ENCODE peak calls at places on chromosomes 6 and 20, in ten cellular contexts. Q, T, X, R, P, Y, O, D, J and F are unnamed samples.

GRCh38 chr6:144362042-144363018 is 77.2 kb downstream of the UTRN start:
- DNase-seq in J (no peak), D (peak), T (peak), Q (no peak), P (no peak), X (no peak), O (no peak), R (no peak), Y (no peak), F (no peak)

GRCh38 chr6:41464481-41464880 is 81.7 kb upstream of the FOXP4 start:
- DNase-seq in J (no peak), T (no peak), R (no peak), Q (no peak), X (no peak), Y (no peak), O (no peak), D (no peak), P (no peak), F (no peak)

GRCh38 chr6:37882724-37883413 is 63.3 kb downstream of the ZFAND3 start:
- DNase-seq in Q (no peak), P (no peak), X (peak), R (peak), J (no peak), Y (peak), O (no peak), D (peak), T (no peak), F (no peak)

GRCh38 chr6:83183082-83183828 is 9.8 kb downstream of the PGM3 start:
- DNase-seq in D (no peak), J (no peak), Q (no peak), X (no peak), T (no peak), O (no peak), Y (peak), P (no peak), R (peak), F (no peak)

GRCh38 chr20:50348118-50348517 is 157.5 kb downstream of the CEBPB start:
- DNase-seq in R (no peak), T (peak), Q (no peak), X (no peak), O (no peak), Y (no peak), D (no peak), J (no peak), P (no peak), F (no peak)

GRCh38 chr6:14516947-14517346 is 399.4 kb downstream of the CD83 start:
- DNase-seq in R (no peak), P (no peak), J (no peak), D (no peak), Y (no peak), X (no peak), O (no peak), Q (no peak), T (no peak), F (no peak)

GRCh38 chr6:63553208-63553607 is 19.1 kb upstream of the LOC128125822 start:
- DNase-seq in X (no peak), R (no peak), J (no peak), Q (no peak), D (no peak), T (no peak), O (peak), Y (no peak), P (no peak), F (no peak)

GRCh38 chr6:24780206-24780605 is 5.5 kb downstream of the GMNN start:
- DNase-seq in J (no peak), T (no peak), O (no peak), X (no peak), P (no peak), R (no peak), Y (no peak), Q (no peak), D (no peak), F (no peak)

GRCh38 chr20:10800288-10800687 is 126.5 kb upstream of the JAG1 start:
- DNase-seq in P (no peak), Y (no peak), O (no peak), T (no peak), Q (no peak), X (no peak), D (no peak), J (no peak), R (no peak), F (no peak)

GRCh38 chr6:27814665-27815424 is 97.4 kb downstream of the OR2B2 start:
- DNase-seq in Q (no peak), T (peak), Y (peak), P (peak), J (peak), R (peak), D (peak), O (peak), X (peak), F (peak)

GRCh38 chr6:37052027-37052628 is 46.7 kb downstream of the FGD2 start:
- DNase-seq in Y (no peak), J (no peak), P (peak), X (peak), Q (no peak), R (no peak), T (no peak), O (no peak), D (no peak), F (no peak)

GRCh38 chr6:54076159-54076789 is 35.0 kb upstream of the MLIP start:
- DNase-seq in J (no peak), O (no peak), X (no peak), Q (no peak), T (no peak), D (no peak), P (no peak), R (no peak), Y (no peak), F (no peak)

GRCh38 chr6:22343864-22344263 is 47.0 kb upstream of the PRL start:
- DNase-seq in R (no peak), Y (no peak), O (no peak), Q (no peak), T (no peak), J (no peak), D (no peak), X (no peak), P (no peak), F (no peak)

GRCh38 chr20:52972965-52973819 is 1.0 kb downstream of the TSHZ2 start:
- DNase-seq in R (no peak), P (peak), D (no peak), O (no peak), Y (peak), X (peak), Q (peak), T (peak), J (peak), F (peak)

GRCh38 chr6:81253821-81254220 is 498.7 kb downstream of the TENT5A start:
- DNase-seq in Q (no peak), Y (no peak), R (no peak), J (no peak), X (no peak), T (no peak), D (no peak), P (no peak), O (no peak), F (no peak)

GRCh38 chr6:44977406-44977740 is 350.8 kb upstream of the RUNX2 start:
- DNase-seq in X (no peak), O (no peak), J (no peak), P (no peak), T (no peak), Y (no peak), Q (no peak), D (no peak), R (no peak), F (no peak)

DNA sequence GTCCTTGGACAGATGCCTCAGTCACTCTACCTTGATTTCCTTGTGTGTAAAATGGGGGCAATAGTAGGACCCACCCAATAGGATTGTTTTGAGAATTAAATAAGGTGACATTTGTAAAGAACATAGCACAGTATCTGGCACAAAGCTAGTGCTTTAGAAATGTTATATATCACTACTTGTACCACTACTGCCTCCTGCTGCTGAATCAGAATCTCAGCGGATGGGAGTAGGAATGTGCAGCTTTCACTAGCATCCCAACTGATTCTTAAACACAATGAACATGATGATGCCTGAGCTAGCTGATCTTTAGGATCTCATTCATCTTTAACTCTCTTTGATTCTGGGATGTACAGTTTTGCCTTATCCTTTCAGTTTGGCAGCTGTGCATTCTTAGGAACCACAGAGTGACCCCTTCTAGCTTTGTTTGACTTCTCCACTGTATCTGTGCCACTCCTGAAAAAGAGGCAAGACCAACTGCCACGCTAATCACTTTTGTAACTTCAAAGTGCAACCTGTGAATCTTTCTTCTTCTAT is 7.2 kb downstream of the PBOV1 start:
- DNase-seq in O (no peak), Q (no peak), J (no peak), T (no peak), D (no peak), Y (no peak), R (no peak), P (no peak), X (peak), F (no peak)
- TF ChIP-seq CTCF in O (no peak), Q (no peak), J (no peak), T (no peak), D (peak), Y (peak), R (no peak), P (peak), X (peak), F (no peak)

GRCh38 chr6:126335210-126335609 is 4.7 kb upstream of the CENPW start:
- DNase-seq in J (no peak), R (no peak), O (no peak), Q (no peak), P (no peak), T (no peak), Y (no peak), D (no peak), X (no peak), F (no peak)
- TF ChIP-seq CTCF in J (no peak), R (no peak), O (no peak), Q (no peak), P (peak), T (no peak), Y (no peak), D (peak), X (peak), F (no peak)

DNA sequence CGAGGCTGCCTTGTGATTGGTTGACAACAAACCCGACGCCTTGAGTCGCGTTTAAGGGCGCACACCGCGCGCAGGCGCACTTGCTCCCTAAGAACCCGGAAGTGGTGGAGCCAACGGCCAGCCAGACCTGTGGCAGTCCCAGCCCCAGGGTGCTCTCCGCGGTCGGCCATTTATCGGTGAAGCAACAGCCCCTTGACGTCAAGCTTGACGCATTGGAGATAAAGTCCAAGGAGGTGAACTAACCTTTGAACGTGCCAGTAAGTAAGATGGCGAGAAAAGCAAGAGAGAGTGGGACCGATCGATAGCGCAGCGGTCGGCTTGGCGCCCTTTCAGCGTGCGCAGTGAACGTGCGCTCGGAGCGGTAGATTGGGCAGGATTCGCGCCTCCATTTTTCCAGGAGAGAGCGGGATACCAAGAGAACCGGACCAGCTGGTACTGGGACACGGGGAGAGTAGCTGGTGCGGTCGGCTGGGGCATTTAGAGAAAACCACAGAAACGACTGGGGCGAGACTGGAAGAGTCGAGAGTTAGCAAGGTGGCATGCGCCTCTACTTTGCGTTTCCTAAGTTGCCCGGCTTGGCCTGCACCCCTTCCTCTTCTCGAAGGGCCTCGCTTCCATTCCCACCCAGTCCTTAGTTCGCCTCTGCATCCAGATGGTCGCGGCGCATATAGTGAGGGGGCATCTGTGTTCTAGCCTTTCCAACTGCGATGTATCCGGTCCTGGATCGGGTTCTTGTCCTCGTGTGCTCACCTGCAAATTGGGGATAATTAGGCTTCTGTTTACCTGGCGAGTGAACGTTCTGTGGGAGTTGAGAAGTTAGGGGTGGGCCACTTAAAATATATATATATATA is at the start of gene CSTF1:
- DNase-seq in O (peak), R (peak), J (peak), P (peak), Y (peak), Q (peak), X (peak), T (peak), D (peak), F (peak)
- TF ChIP-seq CTCF in O (no peak), R (no peak), J (no peak), P (no peak), Y (no peak), Q (no peak), X (no peak), T (no peak), D (no peak), F (no peak)

DNA sequence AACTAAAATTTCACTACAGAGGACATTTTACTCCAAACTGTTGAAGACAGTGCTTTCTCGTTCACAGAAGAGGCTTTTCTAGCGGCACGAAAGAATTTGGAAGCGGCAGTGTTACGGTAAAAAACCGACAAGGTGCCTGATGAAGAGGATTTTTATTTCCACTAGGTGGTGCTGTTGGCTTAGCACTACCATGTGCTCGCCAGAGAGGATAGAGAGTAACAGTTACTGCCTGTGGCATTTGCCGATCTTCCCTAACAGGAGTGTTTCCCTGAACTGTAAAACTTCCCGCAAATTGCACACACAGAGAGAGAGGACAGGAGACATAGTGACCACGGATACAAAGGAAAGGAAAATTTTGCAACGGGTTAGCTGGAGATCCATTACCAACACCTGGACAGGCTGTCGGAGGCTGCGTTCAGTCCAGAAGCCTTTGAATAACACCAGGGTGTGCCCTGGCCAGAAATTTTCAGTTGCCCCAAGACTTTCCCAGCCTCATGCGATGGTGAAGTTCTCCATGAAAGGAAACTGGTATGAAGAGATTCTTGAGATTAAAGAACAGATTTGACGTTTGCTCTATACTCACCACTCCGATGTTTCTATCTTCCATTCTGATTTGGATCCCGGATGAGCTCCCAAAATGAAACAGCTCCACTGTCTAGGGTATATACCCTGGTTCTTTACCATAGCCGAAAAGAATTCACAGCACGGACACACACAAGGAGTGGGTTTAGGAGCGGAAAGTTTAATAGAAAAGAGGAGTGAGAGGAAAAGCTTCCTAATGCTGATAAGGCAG is 48.1 kb downstream of the HLA-DPB1 start:
- DNase-seq in J (no peak), X (peak), R (no peak), Y (no peak), Q (no peak), T (no peak), D (no peak), O (no peak), P (peak), F (peak)
- TF ChIP-seq CTCF in J (no peak), X (peak), R (peak), Y (peak), Q (peak), T (peak), D (peak), O (peak), P (peak), F (peak)

GRCh38 chr6:26659042-26659359 is 545 bp downstream of the ZNF322 start:
- DNase-seq in Q (no peak), D (no peak), R (no peak), X (no peak), O (peak), P (no peak), Y (peak), T (no peak), J (no peak), F (no peak)

GRCh38 chr6:26657268-26657667 is 2.3 kb downstream of the ZNF322 start:
- DNase-seq in P (no peak), T (no peak), J (no peak), X (no peak), D (no peak), Q (no peak), R (no peak), O (no peak), Y (no peak), F (no peak)

GRCh38 chr6:26660096-26660425 is 515 bp upstream of the ZNF322 start:
- DNase-seq in T (no peak), O (peak), Q (no peak), J (no peak), Y (no peak), X (no peak), P (no peak), D (peak), R (no peak), F (no peak)
- TF ChIP-seq CTCF in T (peak), O (peak), Q (no peak), J (no peak), Y (no peak), X (peak), P (peak), D (peak), R (peak), F (no peak)